ENCODE peak calls at places on chromosomes 2 and 18, in five cellular contexts. One of them, this sample, is unnamed.

GRCh38 chr18:77366725-77367641 is 117.3 kb downstream of the GALR1 start:
- DNase-seq in heart left ventricle: no peak
- DNase-seq in stomach: no peak
- DNase-seq in GM12878: no peak
- DNase-seq in thyroid gland: no peak
- DNase-seq in this sample: peak

GRCh38 chr2:211132586-211132985 is 576.2 kb downstream of the CPS1 start:
- DNase-seq in heart left ventricle: no peak
- DNase-seq in stomach: no peak
- DNase-seq in GM12878: no peak
- DNase-seq in thyroid gland: no peak
- DNase-seq in this sample: no peak

GRCh38 chr2:161681043-161681442 is 56.8 kb downstream of the SLC4A10 start:
- DNase-seq in heart left ventricle: no peak
- DNase-seq in stomach: no peak
- DNase-seq in GM12878: no peak
- DNase-seq in thyroid gland: no peak
- DNase-seq in this sample: no peak

GRCh38 chr2:60414731-60415130 is 138.7 kb downstream of the BCL11A start:
- DNase-seq in heart left ventricle: no peak
- DNase-seq in stomach: no peak
- DNase-seq in GM12878: no peak
- DNase-seq in thyroid gland: no peak
- DNase-seq in this sample: no peak

GRCh38 chr2:239315308-239315707 is 85.5 kb downstream of the HDAC4 start:
- DNase-seq in heart left ventricle: no peak
- DNase-seq in stomach: peak
- DNase-seq in GM12878: no peak
- DNase-seq in thyroid gland: no peak
- DNase-seq in this sample: no peak

GRCh38 chr2:198973181-198973580 is 484.6 kb downstream of the SATB2 start:
- DNase-seq in heart left ventricle: no peak
- DNase-seq in stomach: no peak
- DNase-seq in GM12878: no peak
- DNase-seq in thyroid gland: no peak
- DNase-seq in this sample: no peak

GRCh38 chr2:128289439-128289838 is 29.2 kb downstream of the HS6ST1 start:
- DNase-seq in heart left ventricle: peak
- DNase-seq in stomach: no peak
- DNase-seq in GM12878: no peak
- DNase-seq in thyroid gland: no peak
- DNase-seq in this sample: no peak

GRCh38 chr18:62715829-62716678 is 713 bp downstream of the PHLPP1 start:
- DNase-seq in heart left ventricle: peak
- DNase-seq in stomach: peak
- DNase-seq in GM12878: no peak
- DNase-seq in thyroid gland: peak
- DNase-seq in this sample: peak

GRCh38 chr2:190545756-190546385 is 11.3 kb upstream of the NEMP2 start:
- DNase-seq in heart left ventricle: no peak
- DNase-seq in stomach: no peak
- DNase-seq in GM12878: no peak
- DNase-seq in thyroid gland: no peak
- DNase-seq in this sample: no peak

GRCh38 chr2:62604336-62604735 is 98.3 kb upstream of the TMEM17 start:
- DNase-seq in heart left ventricle: no peak
- DNase-seq in stomach: no peak
- DNase-seq in GM12878: no peak
- DNase-seq in thyroid gland: no peak
- DNase-seq in this sample: no peak

GRCh38 chr2:127097471-127097765 is 9.5 kb downstream of the BIN1 start:
- DNase-seq in heart left ventricle: no peak
- DNase-seq in stomach: no peak
- DNase-seq in GM12878: no peak
- DNase-seq in thyroid gland: no peak
- DNase-seq in this sample: no peak

GRCh38 chr2:149492923-149493322 is 94.7 kb downstream of the MMADHC start:
- DNase-seq in heart left ventricle: no peak
- DNase-seq in stomach: no peak
- DNase-seq in GM12878: no peak
- DNase-seq in thyroid gland: no peak
- DNase-seq in this sample: no peak

GRCh38 chr2:111663471-111663951 is 220.5 kb downstream of the ANAPC1 start:
- DNase-seq in heart left ventricle: no peak
- DNase-seq in stomach: no peak
- DNase-seq in GM12878: no peak
- DNase-seq in thyroid gland: no peak
- DNase-seq in this sample: no peak

GRCh38 chr2:118842687-118843491 is 4.6 kb downstream of the EN1 start:
- DNase-seq in heart left ventricle: no peak
- DNase-seq in stomach: no peak
- DNase-seq in GM12878: no peak
- DNase-seq in thyroid gland: no peak
- DNase-seq in this sample: no peak

GRCh38 chr18:49848115-49848514 is 34.8 kb upstream of the ACAA2 start:
- DNase-seq in heart left ventricle: no peak
- DNase-seq in stomach: no peak
- DNase-seq in GM12878: no peak
- DNase-seq in thyroid gland: no peak
- DNase-seq in this sample: no peak

GRCh38 chr2:128169497-128169896 is 78.5 kb downstream of the UGGT1 start:
- DNase-seq in heart left ventricle: no peak
- DNase-seq in stomach: no peak
- DNase-seq in GM12878: no peak
- DNase-seq in thyroid gland: no peak
- DNase-seq in this sample: no peak

GRCh38 chr2:2014251-2014761 is 270.0 kb upstream of the PXDN start:
- DNase-seq in heart left ventricle: no peak
- DNase-seq in stomach: no peak
- DNase-seq in GM12878: no peak
- DNase-seq in thyroid gland: no peak
- DNase-seq in this sample: no peak

GRCh38 chr2:30239308-30240161 is 8.2 kb downstream of the LBH start:
- DNase-seq in heart left ventricle: peak
- DNase-seq in stomach: peak
- DNase-seq in GM12878: no peak
- DNase-seq in thyroid gland: peak
- DNase-seq in this sample: peak

GRCh38 chr2:100139114-100139513 is 3.3 kb downstream of the AFF3 start:
- DNase-seq in heart left ventricle: no peak
- DNase-seq in stomach: no peak
- DNase-seq in GM12878: no peak
- DNase-seq in thyroid gland: no peak
- DNase-seq in this sample: no peak

GRCh38 chr2:227033471-227034148 is 130.4 kb downstream of the COL4A4 start:
- DNase-seq in heart left ventricle: no peak
- DNase-seq in stomach: peak
- DNase-seq in GM12878: no peak
- DNase-seq in thyroid gland: peak
- DNase-seq in this sample: peak

GRCh38 chr2:102540882-102541281 is 67.9 kb downstream of the SLC9A4 start:
- DNase-seq in heart left ventricle: no peak
- DNase-seq in stomach: peak
- DNase-seq in GM12878: no peak
- DNase-seq in thyroid gland: peak
- DNase-seq in this sample: peak

GRCh38 chr2:221289846-221290245 is 282.3 kb downstream of the EPHA4 start:
- DNase-seq in heart left ventricle: no peak
- DNase-seq in stomach: no peak
- DNase-seq in GM12878: no peak
- DNase-seq in thyroid gland: no peak
- DNase-seq in this sample: no peak

GRCh38 chr2:128442053-128442751 is 123.5 kb upstream of the HS6ST1 start:
- DNase-seq in heart left ventricle: no peak
- DNase-seq in stomach: peak
- DNase-seq in GM12878: no peak
- DNase-seq in thyroid gland: no peak
- DNase-seq in this sample: peak

GRCh38 chr2:39497077-39497867 is 60.2 kb upstream of the MAP4K3 start:
- DNase-seq in heart left ventricle: no peak
- DNase-seq in stomach: no peak
- DNase-seq in GM12878: no peak
- DNase-seq in thyroid gland: no peak
- DNase-seq in this sample: no peak

GRCh38 chr2:136439277-136439676 is 321.3 kb upstream of the CXCR4 start:
- DNase-seq in heart left ventricle: no peak
- DNase-seq in stomach: no peak
- DNase-seq in GM12878: no peak
- DNase-seq in thyroid gland: no peak
- DNase-seq in this sample: no peak

GRCh38 chr2:111121028-111121872 is 536 bp downstream of the BCL2L11 start:
- DNase-seq in heart left ventricle: peak
- DNase-seq in stomach: peak
- DNase-seq in GM12878: no peak
- DNase-seq in thyroid gland: peak
- DNase-seq in this sample: peak

GRCh38 chr2:230885467-230886130 is 20.9 kb downstream of the ITM2C start:
- DNase-seq in heart left ventricle: no peak
- DNase-seq in stomach: no peak
- DNase-seq in GM12878: no peak
- DNase-seq in thyroid gland: no peak
- DNase-seq in this sample: no peak

GRCh38 chr2:71800106-71800809 is 346.9 kb downstream of the DYSF start:
- DNase-seq in heart left ventricle: no peak
- DNase-seq in stomach: no peak
- DNase-seq in GM12878: no peak
- DNase-seq in thyroid gland: no peak
- DNase-seq in this sample: no peak

GRCh38 chr2:118012778-118013177 is 1.1 kb downstream of the CCDC93 start:
- DNase-seq in heart left ventricle: no peak
- DNase-seq in stomach: no peak
- DNase-seq in GM12878: no peak
- DNase-seq in thyroid gland: no peak
- DNase-seq in this sample: no peak

GRCh38 chr18:39058386-39059000 is 1492.9 kb upstream of the CELF4 start:
- DNase-seq in heart left ventricle: no peak
- DNase-seq in stomach: no peak
- DNase-seq in GM12878: no peak
- DNase-seq in thyroid gland: no peak
- DNase-seq in this sample: no peak

GRCh38 chr2:228048838-228049490 is 132.5 kb downstream of the SPHKAP start:
- DNase-seq in heart left ventricle: no peak
- DNase-seq in stomach: peak
- DNase-seq in GM12878: no peak
- DNase-seq in thyroid gland: no peak
- DNase-seq in this sample: no peak

GRCh38 chr2:219218279-219219112 is at the start of gene ABCB6:
- DNase-seq in heart left ventricle: peak
- DNase-seq in stomach: peak
- DNase-seq in GM12878: peak
- DNase-seq in thyroid gland: peak
- DNase-seq in this sample: peak
- TF ChIP-seq POLR2A in heart left ventricle: peak
- TF ChIP-seq POLR2A in stomach: peak
- TF ChIP-seq POLR2A in GM12878: peak
- TF ChIP-seq POLR2A in thyroid gland: peak
- TF ChIP-seq POLR2A in this sample: peak

GRCh38 chr2:37583867-37584266 is 87.6 kb downstream of the CDC42EP3 start:
- DNase-seq in heart left ventricle: no peak
- DNase-seq in stomach: no peak
- DNase-seq in GM12878: no peak
- DNase-seq in thyroid gland: no peak
- DNase-seq in this sample: no peak
- H3K27ac ChIP-seq in heart left ventricle: no peak
- H3K27ac ChIP-seq in stomach: peak
- H3K27ac ChIP-seq in GM12878: no peak
- H3K27ac ChIP-seq in thyroid gland: no peak
- H3K27ac ChIP-seq in this sample: no peak

DNA sequence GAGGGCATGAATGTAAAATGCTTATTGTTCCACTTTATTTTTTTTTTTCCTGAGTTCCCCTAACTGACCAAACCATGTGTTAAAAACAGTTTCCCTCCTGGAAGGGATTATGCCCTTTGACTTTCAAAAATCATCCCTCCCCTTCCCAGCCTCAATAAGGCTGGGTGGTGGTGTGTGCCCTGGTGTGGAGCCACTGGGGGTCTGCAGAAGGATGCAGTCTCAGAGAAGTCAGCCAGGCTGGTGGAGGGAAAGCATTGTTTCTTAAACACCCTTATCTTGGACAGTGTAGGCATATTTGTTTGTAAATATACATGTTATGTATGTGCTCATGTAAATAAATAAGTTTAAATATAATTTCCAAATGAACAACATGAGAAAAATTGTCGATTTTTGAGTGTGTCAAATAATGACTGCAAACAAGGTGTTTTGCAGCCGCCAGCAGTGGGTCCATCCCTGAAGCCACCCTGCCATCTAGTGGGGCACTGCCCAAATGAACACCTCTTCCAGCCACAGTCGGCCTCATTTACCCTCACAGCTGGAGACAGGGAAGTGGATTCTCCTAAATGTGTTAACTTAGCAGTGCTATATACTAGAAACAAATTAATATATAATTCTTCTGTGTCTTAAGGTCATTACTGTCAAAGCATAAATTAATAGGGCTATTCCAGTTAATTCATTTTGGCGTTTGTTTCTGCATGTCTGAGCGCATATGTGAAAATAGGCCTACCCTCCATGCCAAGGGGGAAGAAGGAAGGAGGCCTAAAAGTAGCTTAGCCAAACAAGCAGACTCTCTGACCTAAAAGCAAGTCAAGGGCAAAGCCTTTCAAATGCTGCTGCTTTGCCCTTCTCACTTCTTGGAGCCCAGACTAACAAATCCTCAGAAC is 209.6 kb upstream of the PIK3C3 start:
- DNase-seq in heart left ventricle: peak
- DNase-seq in stomach: peak
- DNase-seq in GM12878: no peak
- DNase-seq in thyroid gland: peak
- DNase-seq in this sample: peak
- TF ChIP-seq CTCF in heart left ventricle: peak
- TF ChIP-seq CTCF in stomach: peak
- TF ChIP-seq CTCF in GM12878: peak
- TF ChIP-seq CTCF in thyroid gland: peak
- TF ChIP-seq CTCF in this sample: peak

DNA sequence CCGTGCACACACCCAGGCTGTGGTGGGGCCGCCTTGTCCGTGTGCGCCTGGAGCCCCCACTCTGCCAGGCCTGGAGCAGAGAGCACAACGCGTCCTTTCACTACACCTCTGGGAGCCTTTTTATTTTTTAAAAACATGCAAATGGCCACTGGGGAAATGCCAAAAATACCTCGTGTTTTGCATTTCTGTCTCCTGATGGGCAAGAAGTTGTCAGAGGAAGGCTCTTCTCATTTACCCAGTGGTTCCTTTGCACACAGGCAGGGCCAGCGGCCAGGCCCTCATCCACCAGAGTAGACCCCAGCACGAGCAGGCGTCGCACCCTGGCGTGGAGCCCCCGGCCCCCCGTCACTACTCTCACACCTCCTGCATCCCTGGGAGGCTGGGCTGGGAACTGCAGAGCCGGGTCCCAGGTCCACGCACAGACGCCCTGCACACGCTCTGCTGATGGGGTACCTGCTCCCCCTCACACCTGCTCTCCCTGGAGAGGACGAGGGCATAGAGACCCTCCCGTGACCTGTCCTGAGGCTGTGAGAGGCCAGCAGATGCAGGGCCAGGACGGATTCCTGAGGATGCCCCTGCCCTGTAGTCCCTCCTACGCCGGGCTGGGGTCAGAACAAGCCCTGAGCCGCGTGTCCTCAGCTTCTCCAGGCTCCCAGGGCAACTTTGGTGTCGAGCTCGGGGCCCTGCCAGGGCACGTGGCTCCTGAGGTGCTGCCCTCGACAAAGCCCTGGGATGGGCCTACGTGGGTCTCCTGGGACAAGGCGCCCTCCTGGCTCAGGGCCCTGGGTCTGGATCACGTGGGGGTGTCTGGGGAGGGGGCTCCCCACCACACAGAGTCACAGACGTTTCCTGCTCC is 64.9 kb downstream of the NFATC1 start:
- DNase-seq in heart left ventricle: no peak
- DNase-seq in stomach: no peak
- DNase-seq in GM12878: peak
- DNase-seq in thyroid gland: no peak
- DNase-seq in this sample: no peak
- TF ChIP-seq POLR2A in heart left ventricle: no peak
- TF ChIP-seq POLR2A in stomach: no peak
- TF ChIP-seq POLR2A in GM12878: peak
- TF ChIP-seq POLR2A in thyroid gland: no peak
- TF ChIP-seq POLR2A in this sample: no peak

This sample was measured in prostate gland.